ENCODE peak calls at places on chromosomes 6 and 20, in four cellular contexts. J is D341Med; Y is GM12865; X is CD4-positive, CD25-positive, alpha-beta regulatory T cell. R is an unnamed sample.

GRCh38 chr6:37323568-37323967 is 30.2 kb upstream of the RNF8 start:
- DNase-seq in J (peak; percentile 50), Y (no peak), X (no peak), R (no peak)

GRCh38 chr6:166736606-166737005 is 109.6 kb upstream of the RPS6KA2 start:
- DNase-seq in J (no peak), Y (no peak), X (no peak), R (no peak)

GRCh38 chr6:158654498-158654897 is 4.6 kb downstream of the SYTL3 start:
- DNase-seq in J (no peak), Y (no peak), X (no peak), R (no peak)

GRCh38 chr20:46057856-46058655 is 29.0 kb downstream of the SLC12A5 start:
- DNase-seq in J (peak; percentile 30), Y (no peak), X (no peak), R (no peak)

GRCh38 chr6:20168668-20169633 is 43.3 kb downstream of the MBOAT1 start:
- DNase-seq in J (no peak), Y (no peak), X (no peak), R (no peak)

GRCh38 chr6:1227935-1228753 is 83.8 kb upstream of the FOXQ1 start:
- DNase-seq in J (no peak), Y (no peak), X (no peak), R (no peak)

GRCh38 chr20:19783966-19784401 is 25.9 kb downstream of the RIN2 start:
- DNase-seq in J (no peak), Y (no peak), X (no peak), R (no peak)

GRCh38 chr6:32081168-32081624 is 27.9 kb downstream of the TNXB start:
- DNase-seq in J (no peak), Y (no peak), X (no peak), R (no peak)

GRCh38 chr6:5351552-5351951 is 90.2 kb downstream of the FARS2 start:
- DNase-seq in J (no peak), Y (no peak), X (no peak), R (no peak)

GRCh38 chr6:16669227-16669626 is 92.0 kb downstream of the ATXN1 start:
- DNase-seq in J (no peak), Y (peak; percentile 35), X (no peak), R (peak; percentile 66)

GRCh38 chr20:17867119-17867518 is 101.5 kb downstream of the SNX5 start:
- DNase-seq in J (no peak), Y (no peak), X (no peak), R (no peak)

GRCh38 chr6:140062042-140063041 is 687.9 kb upstream of the CITED2 start:
- DNase-seq in J (no peak), Y (no peak), X (no peak), R (no peak)

GRCh38 chr20:10790013-10790412 is 116.2 kb upstream of the JAG1 start:
- DNase-seq in J (no peak), Y (no peak), X (no peak), R (no peak)

GRCh38 chr6:3022765-3023662 is 23.3 kb downstream of the NQO2 start:
- DNase-seq in J (no peak), Y (peak; percentile 35), X (no peak), R (no peak)

GRCh38 chr20:699811-700338 is 24.3 kb upstream of the SCRT2 start:
- DNase-seq in J (no peak), Y (no peak), X (no peak), R (no peak)

GRCh38 chr6:105875974-105876640 is 210.0 kb upstream of the PRDM1 start:
- DNase-seq in J (no peak), Y (no peak), X (no peak), R (no peak)

GRCh38 chr6:21611485-21611884 is 17.9 kb downstream of the SOX4 start:
- DNase-seq in J (no peak), Y (no peak), X (no peak), R (no peak)

GRCh38 chr6:157276134-157276532 is 47.2 kb downstream of the TMEM242 start:
- DNase-seq in J (no peak), Y (no peak), X (no peak), R (no peak)

GRCh38 chr6:24950210-24950941 is 14.6 kb upstream of the RIPOR2 start:
- DNase-seq in J (no peak), Y (no peak), X (no peak), R (no peak)

GRCh38 chr20:16476032-16476431 is 97.2 kb downstream of the KIF16B start:
- DNase-seq in J (peak; percentile 57), Y (peak; percentile 55), X (peak; percentile 11), R (peak; percentile 44)

GRCh38 chr6:50905297-50905696 is 86.6 kb downstream of the TFAP2B start:
- DNase-seq in J (no peak), Y (no peak), X (no peak), R (no peak)

GRCh38 chr20:37864275-37864674 is 38.7 kb upstream of the VSTM2L start:
- DNase-seq in J (no peak), Y (no peak), X (no peak), R (no peak)

GRCh38 chr6:138107078-138107751 is at the start of gene PERP:
- DNase-seq in J (peak; percentile 70), Y (peak; percentile 26), X (peak; percentile 56), R (peak; percentile 74)

GRCh38 chr20:60481051-60481741 is 523.0 kb downstream of the CDH26 start:
- DNase-seq in J (no peak), Y (no peak), X (no peak), R (no peak)

GRCh38 chr6:139240161-139241010 is 51.4 kb downstream of the TXLNB start:
- DNase-seq in J (no peak), Y (no peak), X (no peak), R (no peak)

GRCh38 chr6:7262037-7262461 is 51.0 kb downstream of the SSR1 start:
- DNase-seq in J (no peak), Y (peak; percentile 39), X (no peak), R (no peak)

GRCh38 chr6:129252377-129253071 is 369.6 kb downstream of the LAMA2 start:
- DNase-seq in J (no peak), Y (no peak), X (no peak), R (no peak)

GRCh38 chr6:169738972-169739529 is 12.3 kb downstream of the DYNLT2 start:
- DNase-seq in J (no peak), Y (no peak), X (no peak), R (no peak)

GRCh38 chr20:2687514-2687913 is 5.1 kb upstream of the EBF4 start:
- DNase-seq in J (no peak), Y (no peak), X (no peak), R (no peak)

GRCh38 chr6:33837971-33838665 is 34.3 kb upstream of the MLN start:
- DNase-seq in J (no peak), Y (no peak), X (no peak), R (no peak)

GRCh38 chr20:63782051-63782471 is 42.5 kb downstream of the SLC2A4RG start:
- DNase-seq in J (peak; percentile 62), Y (peak; percentile 83), X (peak; percentile 35), R (peak; percentile 36)

GRCh38 chr6:27679308-27679967 is 206.5 kb upstream of the ZNF184 start:
- DNase-seq in J (no peak), Y (no peak), X (no peak), R (no peak)

GRCh38 chr20:45894797-45895196 is 3.7 kb downstream of the CTSA start:
- DNase-seq in J (no peak), Y (no peak), X (no peak), R (no peak)

GRCh38 chr6:136188492-136188891 is 61.6 kb downstream of the MTFR2 start:
- DNase-seq in J (no peak), Y (no peak), X (no peak), R (no peak)

GRCh38 chr6:79630883-79631799 is at the start of gene SH3BGRL2:
- DNase-seq in J (peak; percentile 92), Y (peak; percentile 64), X (no peak), R (peak; percentile 40)

GRCh38 chr20:48682529-48683385 is 145.0 kb downstream of the PREX1 start:
- DNase-seq in J (peak; percentile 83), Y (no peak), X (no peak), R (peak; percentile 69)

R was measured in MM.1S.